ENCODE peak calls at places on chromosomes 12 and 14, in six cellular contexts. One of them, this sample, is unnamed.

GRCh38 chr12:49482095-49483051 is 56.5 kb upstream of the KCNH3 start:
- DNase-seq in fibroblast of mammary gland: no peak
- DNase-seq in activated B cell treated with CpG ODN at 0.5 μM for 24 hours: no peak
- DNase-seq in Calu3: no peak
- DNase-seq in stimulated activated CD8-positive, alpha-beta memory T cell treated with anti-CD3 and anti-CD28 coated beads, Interleukin-7, amount 100 ng/mL, for 1 hour: no peak
- DNase-seq in central memory CD4-positive, alpha-beta T cell: no peak
- DNase-seq in this sample: peak

GRCh38 chr14:91230363-91231035 is 14.0 kb downstream of the GPR68 start:
- DNase-seq in fibroblast of mammary gland: peak
- DNase-seq in activated B cell treated with CpG ODN at 0.5 μM for 24 hours: no peak
- DNase-seq in Calu3: no peak
- DNase-seq in stimulated activated CD8-positive, alpha-beta memory T cell treated with anti-CD3 and anti-CD28 coated beads, Interleukin-7, amount 100 ng/mL, for 1 hour: no peak
- DNase-seq in central memory CD4-positive, alpha-beta T cell: no peak
- DNase-seq in this sample: no peak

GRCh38 chr12:5442251-5443006 is 10.5 kb downstream of the NTF3 start:
- DNase-seq in fibroblast of mammary gland: peak
- DNase-seq in activated B cell treated with CpG ODN at 0.5 μM for 24 hours: no peak
- DNase-seq in Calu3: no peak
- DNase-seq in stimulated activated CD8-positive, alpha-beta memory T cell treated with anti-CD3 and anti-CD28 coated beads, Interleukin-7, amount 100 ng/mL, for 1 hour: no peak
- DNase-seq in central memory CD4-positive, alpha-beta T cell: no peak
- DNase-seq in this sample: peak

GRCh38 chr14:105748204-105748578 is 221.8 kb downstream of the TMEM121 start:
- DNase-seq in fibroblast of mammary gland: no peak
- DNase-seq in activated B cell treated with CpG ODN at 0.5 μM for 24 hours: no peak
- DNase-seq in Calu3: peak
- DNase-seq in stimulated activated CD8-positive, alpha-beta memory T cell treated with anti-CD3 and anti-CD28 coated beads, Interleukin-7, amount 100 ng/mL, for 1 hour: no peak
- DNase-seq in central memory CD4-positive, alpha-beta T cell: no peak
- DNase-seq in this sample: no peak

GRCh38 chr14:88063807-88064206 is 58.9 kb downstream of the GPR65 start:
- DNase-seq in fibroblast of mammary gland: peak
- DNase-seq in activated B cell treated with CpG ODN at 0.5 μM for 24 hours: no peak
- DNase-seq in Calu3: no peak
- DNase-seq in stimulated activated CD8-positive, alpha-beta memory T cell treated with anti-CD3 and anti-CD28 coated beads, Interleukin-7, amount 100 ng/mL, for 1 hour: no peak
- DNase-seq in central memory CD4-positive, alpha-beta T cell: no peak
- DNase-seq in this sample: no peak

GRCh38 chr12:11578461-11578993 is 70.9 kb upstream of the ETV6 start:
- DNase-seq in fibroblast of mammary gland: no peak
- DNase-seq in activated B cell treated with CpG ODN at 0.5 μM for 24 hours: no peak
- DNase-seq in Calu3: no peak
- DNase-seq in stimulated activated CD8-positive, alpha-beta memory T cell treated with anti-CD3 and anti-CD28 coated beads, Interleukin-7, amount 100 ng/mL, for 1 hour: no peak
- DNase-seq in central memory CD4-positive, alpha-beta T cell: no peak
- DNase-seq in this sample: no peak

GRCh38 chr12:33205986-33206385 is 233.6 kb downstream of the SYT10 start:
- DNase-seq in fibroblast of mammary gland: no peak
- DNase-seq in activated B cell treated with CpG ODN at 0.5 μM for 24 hours: no peak
- DNase-seq in Calu3: no peak
- DNase-seq in stimulated activated CD8-positive, alpha-beta memory T cell treated with anti-CD3 and anti-CD28 coated beads, Interleukin-7, amount 100 ng/mL, for 1 hour: no peak
- DNase-seq in central memory CD4-positive, alpha-beta T cell: no peak
- DNase-seq in this sample: no peak

GRCh38 chr14:77936138-77936639 is 136.3 kb downstream of the ADCK1 start:
- DNase-seq in fibroblast of mammary gland: no peak
- DNase-seq in activated B cell treated with CpG ODN at 0.5 μM for 24 hours: no peak
- DNase-seq in Calu3: no peak
- DNase-seq in stimulated activated CD8-positive, alpha-beta memory T cell treated with anti-CD3 and anti-CD28 coated beads, Interleukin-7, amount 100 ng/mL, for 1 hour: no peak
- DNase-seq in central memory CD4-positive, alpha-beta T cell: no peak
- DNase-seq in this sample: no peak

GRCh38 chr14:100115236-100115635 is 44.2 kb downstream of the DEGS2 start:
- DNase-seq in fibroblast of mammary gland: no peak
- DNase-seq in activated B cell treated with CpG ODN at 0.5 μM for 24 hours: no peak
- DNase-seq in Calu3: no peak
- DNase-seq in stimulated activated CD8-positive, alpha-beta memory T cell treated with anti-CD3 and anti-CD28 coated beads, Interleukin-7, amount 100 ng/mL, for 1 hour: no peak
- DNase-seq in central memory CD4-positive, alpha-beta T cell: no peak
- DNase-seq in this sample: no peak

GRCh38 chr14:70804556-70805162 is 4.7 kb downstream of the MAP3K9 start:
- DNase-seq in fibroblast of mammary gland: no peak
- DNase-seq in activated B cell treated with CpG ODN at 0.5 μM for 24 hours: no peak
- DNase-seq in Calu3: no peak
- DNase-seq in stimulated activated CD8-positive, alpha-beta memory T cell treated with anti-CD3 and anti-CD28 coated beads, Interleukin-7, amount 100 ng/mL, for 1 hour: no peak
- DNase-seq in central memory CD4-positive, alpha-beta T cell: no peak
- DNase-seq in this sample: peak

GRCh38 chr12:105623337-105623736 is 292.8 kb downstream of the C12orf75 start:
- DNase-seq in fibroblast of mammary gland: no peak
- DNase-seq in activated B cell treated with CpG ODN at 0.5 μM for 24 hours: no peak
- DNase-seq in Calu3: no peak
- DNase-seq in stimulated activated CD8-positive, alpha-beta memory T cell treated with anti-CD3 and anti-CD28 coated beads, Interleukin-7, amount 100 ng/mL, for 1 hour: no peak
- DNase-seq in central memory CD4-positive, alpha-beta T cell: no peak
- DNase-seq in this sample: no peak

GRCh38 chr12:124039276-124039675 is 66.3 kb downstream of the ZNF664 start:
- DNase-seq in fibroblast of mammary gland: peak
- DNase-seq in activated B cell treated with CpG ODN at 0.5 μM for 24 hours: no peak
- DNase-seq in Calu3: no peak
- DNase-seq in stimulated activated CD8-positive, alpha-beta memory T cell treated with anti-CD3 and anti-CD28 coated beads, Interleukin-7, amount 100 ng/mL, for 1 hour: no peak
- DNase-seq in central memory CD4-positive, alpha-beta T cell: no peak
- DNase-seq in this sample: peak

GRCh38 chr14:58428011-58428807 is 690 bp downstream of the KIAA0586 start:
- DNase-seq in fibroblast of mammary gland: peak
- DNase-seq in activated B cell treated with CpG ODN at 0.5 μM for 24 hours: no peak
- DNase-seq in Calu3: peak
- DNase-seq in stimulated activated CD8-positive, alpha-beta memory T cell treated with anti-CD3 and anti-CD28 coated beads, Interleukin-7, amount 100 ng/mL, for 1 hour: no peak
- DNase-seq in central memory CD4-positive, alpha-beta T cell: no peak
- DNase-seq in this sample: peak